ENCODE peak calls at places on chromosomes 11 and 22, in six cellular contexts. W is lung, Q is CD14-positive monocyte, N is WTC11, X is epithelial cell of esophagus, Z is astrocyte of the cerebellum. K is an unnamed sample.

GRCh38 chr11:117187007-117187406 is 8.5 kb downstream of the SIDT2 start:
- DNase-seq in W (no peak), Q (no peak), N (no peak), X (no peak), Z (no peak), K (no peak)

GRCh38 chr11:112769170-112769569 is 192.1 kb upstream of the NCAM1 start:
- DNase-seq in W (no peak), Q (no peak), N (no peak), X (no peak), Z (no peak), K (no peak)

GRCh38 chr11:42974510-42974909 is 337.3 kb upstream of the API5 start:
- DNase-seq in W (no peak), Q (no peak), N (peak), X (no peak), Z (no peak), K (no peak)

GRCh38 chr22:44486538-44486937 is 11.5 kb downstream of the RTL6 start:
- DNase-seq in W (no peak), Q (no peak), N (no peak), X (no peak), Z (no peak), K (no peak)

GRCh38 chr11:109150603-109151002 is 271.4 kb upstream of the C11orf87 start:
- DNase-seq in W (no peak), Q (no peak), N (no peak), X (no peak), Z (no peak), K (no peak)

GRCh38 chr22:47064416-47064815 is 302.0 kb downstream of the TBC1D22A start:
- DNase-seq in W (no peak), Q (no peak), N (no peak), X (no peak), Z (no peak), K (no peak)

GRCh38 chr11:115398333-115398732 is 105.9 kb downstream of the CADM1 start:
- DNase-seq in W (no peak), Q (no peak), N (no peak), X (no peak), Z (no peak), K (no peak)

GRCh38 chr11:118898400-118899295 is 15.0 kb downstream of the CXCR5 start:
- DNase-seq in W (no peak), Q (no peak), N (no peak), X (no peak), Z (no peak), K (no peak)

GRCh38 chr11:20125927-20126326 is 34.3 kb downstream of the DBX1 start:
- DNase-seq in W (no peak), Q (no peak), N (no peak), X (peak), Z (no peak), K (no peak)

GRCh38 chr22:32327596-32328171 is 30.0 kb upstream of the RFPL3 start:
- DNase-seq in W (no peak), Q (no peak), N (no peak), X (no peak), Z (no peak), K (peak)

GRCh38 chr22:39997939-39998726 is 3.4 kb downstream of the FAM83F start:
- DNase-seq in W (no peak), Q (no peak), N (peak), X (peak), Z (peak), K (peak)

GRCh38 chr11:130802567-130802966 is 113.7 kb downstream of the SNX19 start:
- DNase-seq in W (no peak), Q (no peak), N (no peak), X (no peak), Z (no peak), K (no peak)

GRCh38 chr11:26950260-26950719 is 43.6 kb upstream of the FIBIN start:
- DNase-seq in W (peak), Q (no peak), N (no peak), X (peak), Z (no peak), K (peak)

GRCh38 chr11:63999349-64000025 is 13.2 kb downstream of the OTUB1 start:
- DNase-seq in W (peak), Q (peak), N (peak), X (peak), Z (no peak), K (peak)

GRCh38 chr11:126628790-126629621 is 273.5 kb downstream of the ST3GAL4 start:
- DNase-seq in W (no peak), Q (no peak), N (no peak), X (no peak), Z (no peak), K (no peak)

GRCh38 chr11:108959874-108960273 is 295.0 kb downstream of the DDX10 start:
- DNase-seq in W (no peak), Q (no peak), N (no peak), X (no peak), Z (no peak), K (no peak)

GRCh38 chr11:95991545-95991944 is 67.6 kb upstream of the MTMR2 start:
- DNase-seq in W (no peak), Q (no peak), N (no peak), X (no peak), Z (peak), K (no peak)

GRCh38 chr11:117480221-117480620 is 152.6 kb downstream of the CEP164 start:
- DNase-seq in W (no peak), Q (no peak), N (no peak), X (no peak), Z (no peak), K (no peak)

GRCh38 chr11:46348566-46348981 is 1.3 kb downstream of the DGKZ start:
- DNase-seq in W (no peak), Q (no peak), N (no peak), X (no peak), Z (no peak), K (no peak)

GRCh38 chr11:12547953-12548650 is 126.1 kb upstream of the TEAD1 start:
- DNase-seq in W (no peak), Q (no peak), N (no peak), X (no peak), Z (no peak), K (no peak)

GRCh38 chr22:17303840-17304779 is 65.2 kb upstream of the CECR2 start:
- DNase-seq in W (peak), Q (no peak), N (no peak), X (no peak), Z (no peak), K (peak)

GRCh38 chr11:110762596-110762995 is 50.4 kb upstream of the ARHGAP20 start:
- DNase-seq in W (no peak), Q (no peak), N (no peak), X (no peak), Z (no peak), K (no peak)

GRCh38 chr11:44110231-44110679 is 14.8 kb downstream of the EXT2 start:
- DNase-seq in W (peak), Q (no peak), N (peak), X (peak), Z (peak), K (peak)

GRCh38 chr11:469684-470667 is 19.9 kb downstream of the PTDSS2 start:
- DNase-seq in W (peak), Q (no peak), N (no peak), X (peak), Z (peak), K (peak)

GRCh38 chr11:116263020-116263419 is 509.8 kb downstream of the BUD13 start:
- DNase-seq in W (no peak), Q (no peak), N (no peak), X (no peak), Z (no peak), K (no peak)

GRCh38 chr11:117110294-117110950 is 12.2 kb upstream of the SIK3 start:
- DNase-seq in W (no peak), Q (no peak), N (no peak), X (no peak), Z (no peak), K (no peak)

GRCh38 chr22:46312056-46312455 is 15.4 kb downstream of the GTSE1 start:
- DNase-seq in W (no peak), Q (no peak), N (no peak), X (no peak), Z (no peak), K (no peak)

GRCh38 chr11:76278526-76278925 is 72.2 kb upstream of the WNT11 start:
- DNase-seq in W (no peak), Q (no peak), N (no peak), X (no peak), Z (no peak), K (no peak)

GRCh38 chr11:114195981-114196731 is 100.0 kb upstream of the NNMT start:
- DNase-seq in W (peak), Q (no peak), N (no peak), X (peak), Z (no peak), K (peak)

GRCh38 chr11:44652901-44653644 is 73.7 kb upstream of the TSPAN18 start:
- DNase-seq in W (no peak), Q (no peak), N (no peak), X (no peak), Z (no peak), K (no peak)

GRCh38 chr11:57905439-57905838 is 118.2 kb upstream of the OR9Q1 start:
- DNase-seq in W (no peak), Q (no peak), N (no peak), X (peak), Z (no peak), K (no peak)

GRCh38 chr22:27462190-27462589 is 339.4 kb downstream of the MN1 start:
- DNase-seq in W (no peak), Q (no peak), N (no peak), X (no peak), Z (no peak), K (no peak)

GRCh38 chr22:39727541-39727940 is 157.0 kb downstream of the CACNA1I start:
- DNase-seq in W (no peak), Q (no peak), N (no peak), X (peak), Z (no peak), K (no peak)

GRCh38 chr22:36998620-36999351 is 20.5 kb downstream of the TST start:
- DNase-seq in W (no peak), Q (no peak), N (peak), X (peak), Z (no peak), K (no peak)

DNA sequence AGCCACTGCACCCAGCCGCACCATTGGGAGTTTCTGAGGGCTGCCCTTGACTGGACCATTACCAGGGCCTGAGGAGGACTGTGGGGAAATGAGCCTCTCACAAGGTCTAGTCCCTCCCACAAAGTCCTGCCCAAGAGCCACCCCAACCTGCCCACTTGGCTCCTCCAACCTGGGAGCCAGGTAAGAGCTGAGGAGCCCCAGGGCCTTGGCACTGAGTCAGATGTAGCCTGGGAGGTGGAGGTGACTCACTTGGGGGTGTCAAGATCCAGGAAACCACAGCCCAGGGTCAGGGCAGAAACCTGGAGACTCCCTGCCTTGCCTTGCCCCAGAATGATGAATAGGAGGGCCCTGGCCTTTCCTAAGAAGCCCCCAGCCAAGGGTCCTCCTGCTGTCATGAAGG is 25.8 kb upstream of the P2RY2 start:
- DNase-seq in W (peak), Q (no peak), N (peak), X (peak), Z (no peak), K (peak)
- TF ChIP-seq CTCF in W (no peak), Q (no peak), N (no peak), X (no peak), Z (no peak), K (no peak)

DNA sequence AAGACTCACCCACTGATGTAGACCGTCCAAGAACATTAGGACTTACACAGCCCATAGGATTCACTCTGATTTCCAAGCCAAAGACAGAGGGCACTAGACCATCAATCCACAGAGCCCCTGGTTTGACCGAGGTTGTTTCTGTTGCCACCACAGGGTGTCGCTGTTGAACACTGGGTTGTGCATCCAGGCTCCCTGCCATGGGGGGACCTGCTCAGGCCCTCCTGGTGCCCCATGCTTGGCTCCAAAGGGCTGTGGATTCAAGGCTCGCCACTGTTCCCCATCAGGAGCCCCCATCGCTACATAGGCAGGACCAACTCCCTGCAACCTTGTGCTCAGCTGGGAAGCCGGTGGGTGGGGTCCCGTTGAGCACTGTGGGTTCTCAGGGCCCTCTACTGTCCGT is 128.0 kb upstream of the ANO1 start:
- DNase-seq in W (no peak), Q (no peak), N (peak), X (peak), Z (no peak), K (no peak)
- TF ChIP-seq CTCF in W (no peak), Q (no peak), N (peak), X (peak), Z (peak), K (peak)

GRCh38 chr11:32032478-32032877 is 58.4 kb upstream of the RCN1 start:
- DNase-seq in W (no peak), Q (no peak), N (no peak), X (peak), Z (no peak), K (no peak)
- TF ChIP-seq CTCF in W (no peak), Q (no peak), N (no peak), X (no peak), Z (no peak), K (no peak)

GRCh38 chr11:24437123-24437522 is 59.7 kb upstream of the LUZP2 start:
- DNase-seq in W (no peak), Q (no peak), N (no peak), X (no peak), Z (no peak), K (no peak)
- TF ChIP-seq CTCF in W (no peak), Q (no peak), N (no peak), X (no peak), Z (no peak), K (no peak)

GRCh38 chr11:22130462-22131053 is 62.3 kb upstream of the ANO5 start:
- DNase-seq in W (no peak), Q (no peak), N (no peak), X (peak), Z (no peak), K (no peak)
- TF ChIP-seq CTCF in W (no peak), Q (peak), N (peak), X (peak), Z (no peak), K (peak)